ENCODE peak calls at places on chromosome 4, in eight cellular contexts. Q, I, H, X, G, R, J and N are unnamed samples.

GRCh38 chr4:115152081-115152480 is 38.7 kb upstream of the NDST4 start:
- DNase-seq in J (no peak), Q (no peak), I (no peak), R (no peak), H (no peak), X (no peak), G (no peak), N (no peak)

GRCh38 chr4:6633091-6633906 is 7.2 kb upstream of the MRFAP1 start:
- DNase-seq in I (no peak), R (no peak), X (no peak), G (no peak), J (no peak), Q (peak), H (no peak), N (no peak)

GRCh38 chr4:100508691-100509090 is 9.1 kb downstream of the EMCN start:
- DNase-seq in G (no peak), X (no peak), R (no peak), I (no peak), Q (no peak), J (no peak), H (no peak), N (no peak)

GRCh38 chr4:26813698-26814097 is 46.9 kb upstream of the STIM2 start:
- DNase-seq in R (no peak), Q (no peak), G (no peak), I (no peak), H (no peak), X (no peak), J (no peak), N (no peak)

GRCh38 chr4:105194328-105195231 is 47.9 kb downstream of the TET2 start:
- DNase-seq in J (no peak), Q (no peak), X (no peak), I (no peak), G (no peak), H (no peak), R (no peak), N (no peak)

GRCh38 chr4:2767705-2768074 is 11.6 kb upstream of the TNIP2 start:
- DNase-seq in I (no peak), G (no peak), R (no peak), J (no peak), X (no peak), H (no peak), Q (no peak), N (no peak)

GRCh38 chr4:30413915-30414314 is 306.3 kb upstream of the PCDH7 start:
- DNase-seq in X (no peak), H (no peak), I (no peak), Q (no peak), J (no peak), R (no peak), G (no peak), N (no peak)

GRCh38 chr4:159837071-159837470 is 734.2 kb downstream of the RAPGEF2 start:
- DNase-seq in I (no peak), J (no peak), G (no peak), X (no peak), H (no peak), R (no peak), Q (no peak), N (no peak)

GRCh38 chr4:53863731-53864130 is 200.7 kb downstream of the CHIC2 start:
- DNase-seq in Q (no peak), X (no peak), G (no peak), J (no peak), H (no peak), I (no peak), R (no peak), N (no peak)

GRCh38 chr4:80153800-80154546 is 43.3 kb upstream of the PRDM8 start:
- DNase-seq in H (no peak), J (no peak), G (no peak), I (no peak), Q (no peak), X (no peak), R (no peak), N (no peak)

GRCh38 chr4:2694691-2695090 is 61.4 kb downstream of the TNIP2 start:
- DNase-seq in Q (no peak), I (no peak), H (no peak), G (no peak), R (no peak), J (no peak), X (no peak), N (no peak)

GRCh38 chr4:7736436-7737267 is 203.0 kb downstream of the AFAP1 start:
- DNase-seq in H (no peak), X (no peak), Q (no peak), G (no peak), I (no peak), R (no peak), J (no peak), N (no peak)

GRCh38 chr4:15542795-15543194 is 73.1 kb downstream of the CC2D2A start:
- DNase-seq in Q (no peak), X (no peak), J (no peak), R (no peak), G (no peak), I (no peak), H (no peak), N (no peak)

GRCh38 chr4:173008436-173008835 is 160.2 kb upstream of the GALNT7 start:
- DNase-seq in G (no peak), J (no peak), Q (no peak), H (no peak), X (no peak), R (no peak), I (no peak), N (no peak)

GRCh38 chr4:97867557-97868091 is 275.7 kb downstream of the STPG2 start:
- DNase-seq in H (no peak), R (no peak), X (no peak), G (no peak), J (no peak), Q (no peak), I (no peak), N (no peak)

GRCh38 chr4:184550476-184550875 is 76.1 kb upstream of the IRF2 start:
- DNase-seq in I (no peak), G (no peak), X (no peak), R (no peak), H (no peak), J (no peak), Q (no peak), N (no peak)

GRCh38 chr4:148333265-148333664 is 108.9 kb downstream of the NR3C2 start:
- DNase-seq in H (no peak), X (no peak), J (no peak), I (no peak), R (no peak), Q (no peak), G (no peak), N (no peak)

GRCh38 chr4:5891563-5892320 is 1.1 kb downstream of the CRMP1 start:
- DNase-seq in Q (no peak), X (no peak), H (no peak), J (no peak), I (no peak), R (no peak), G (no peak), N (no peak)

GRCh38 chr4:100299019-100299418 is 108.8 kb upstream of the DDIT4L start:
- DNase-seq in Q (peak), X (no peak), G (no peak), J (no peak), I (no peak), H (no peak), R (no peak), N (no peak)

GRCh38 chr4:25937801-25938200 is 23.8 kb downstream of the SMIM20 start:
- DNase-seq in X (no peak), J (no peak), G (no peak), H (no peak), I (no peak), R (no peak), Q (no peak), N (no peak)

GRCh38 chr4:27429260-27429970 is 568.8 kb downstream of the STIM2 start:
- DNase-seq in G (no peak), Q (no peak), R (no peak), X (no peak), J (no peak), I (no peak), H (no peak), N (no peak)

GRCh38 chr4:2356123-2357069 is 62.0 kb downstream of the ZFYVE28 start:
- DNase-seq in X (no peak), I (no peak), R (no peak), Q (no peak), H (no peak), G (no peak), J (no peak), N (no peak)

GRCh38 chr4:1874207-1874606 is 3.0 kb downstream of the NSD2 start:
- DNase-seq in J (no peak), Q (no peak), X (no peak), G (no peak), I (no peak), H (no peak), R (no peak), N (no peak)

GRCh38 chr4:86033171-86033570 is 326.7 kb downstream of the MAPK10 start:
- DNase-seq in R (no peak), X (no peak), I (no peak), Q (no peak), J (no peak), H (no peak), G (no peak), N (no peak)

GRCh38 chr4:178426871-178427270 is 984.6 kb upstream of the AGA start:
- DNase-seq in J (no peak), R (no peak), I (no peak), G (no peak), Q (no peak), H (no peak), X (no peak), N (no peak)

GRCh38 chr4:127772769-127773671 is 9.1 kb upstream of the HSPA4L start:
- DNase-seq in Q (no peak), H (no peak), I (no peak), J (no peak), R (no peak), G (no peak), X (no peak), N (no peak)

GRCh38 chr4:24792552-24792951 is 2.8 kb upstream of the SOD3 start:
- DNase-seq in I (no peak), Q (no peak), H (no peak), J (no peak), G (no peak), R (no peak), X (no peak), N (no peak)

GRCh38 chr4:19329631-19330030 is 922.1 kb upstream of the SLIT2 start:
- DNase-seq in R (no peak), G (no peak), I (no peak), J (no peak), H (no peak), Q (no peak), X (no peak), N (no peak)

GRCh38 chr4:185209031-185209851 is at the start of gene SNX25:
- DNase-seq in Q (peak), H (peak), X (peak), R (peak), G (peak), J (peak), I (peak), N (peak)

GRCh38 chr4:14184767-14185166 is 557.2 kb upstream of the BOD1L1 start:
- DNase-seq in Q (no peak), G (no peak), J (no peak), H (no peak), I (no peak), R (no peak), X (no peak), N (no peak)

GRCh38 chr4:170247585-170247984 is 157.8 kb upstream of the AADAT start:
- DNase-seq in R (no peak), X (no peak), J (no peak), Q (no peak), H (no peak), I (no peak), G (no peak), N (no peak)

GRCh38 chr4:80608285-80608980 is 272.9 kb downstream of the CFAP299 start:
- DNase-seq in X (no peak), I (no peak), J (no peak), G (no peak), Q (no peak), R (no peak), H (no peak), N (no peak)

GRCh38 chr4:2302387-2303119 is 40.6 kb upstream of the MXD4 start:
- DNase-seq in I (no peak), R (no peak), X (no peak), J (no peak), G (no peak), H (no peak), Q (no peak), N (no peak)

GRCh38 chr4:145293658-145294057 is 113.3 kb upstream of the OTUD4 start:
- DNase-seq in G (no peak), I (no peak), Q (no peak), X (no peak), R (no peak), H (no peak), J (no peak), N (no peak)

GRCh38 chr4:3423406-3423805 is 18.4 kb upstream of the HGFAC start:
- DNase-seq in J (no peak), H (no peak), X (no peak), R (no peak), G (no peak), Q (no peak), I (no peak), N (no peak)

GRCh38 chr4:88600129-88600849 is 8.0 kb downstream of the HERC3 start:
- DNase-seq in X (no peak), R (no peak), H (no peak), J (no peak), G (no peak), I (no peak), Q (peak), N (no peak)

GRCh38 chr4:126839066-126839465 is 793.7 kb upstream of the INTU start:
- DNase-seq in I (no peak), Q (no peak), G (no peak), X (no peak), J (no peak), H (no peak), R (no peak), N (no peak)

GRCh38 chr4:152927737-152928136 is 8.4 kb upstream of the FHDC1 start:
- DNase-seq in I (no peak), Q (no peak), J (no peak), R (no peak), G (no peak), H (no peak), X (no peak), N (no peak)

GRCh38 chr4:83392562-83392961 is 57.9 kb upstream of the HPSE start:
- DNase-seq in J (no peak), H (no peak), I (no peak), R (no peak), G (no peak), X (no peak), Q (no peak), N (no peak)

GRCh38 chr4:176792348-176793059 is at the start of gene VEGFC:
- DNase-seq in R (no peak), X (peak), H (no peak), G (no peak), I (no peak), J (no peak), Q (peak), N (no peak)